ENCODE peak calls at places on chromosomes 7 and 10, in four cellular contexts. A, H, V and J are unnamed samples.

GRCh38 chr10:110642204-110642979 is 1.7 kb upstream of the RBM20 start:
- DNase-seq in H (no peak), A (no peak), V (no peak), J (no peak)

GRCh38 chr10:131088619-131089018 is 222.9 kb downstream of the TCERG1L start:
- DNase-seq in H (peak; percentile 53), A (no peak), V (no peak), J (no peak)

GRCh38 chr7:80450621-80451308 is 61.1 kb downstream of the GNAT3 start:
- DNase-seq in A (no peak), V (no peak), H (no peak), J (no peak)

GRCh38 chr7:155104913-155105312 is 34.8 kb downstream of the HTR5A start:
- DNase-seq in V (no peak), H (no peak), A (no peak), J (no peak)

GRCh38 chr10:133379152-133379800 is at the start of gene PAOX:
- DNase-seq in A (no peak), V (no peak), H (peak; percentile 79), J (peak; percentile 83)

GRCh38 chr10:122338609-122339441 is 35.7 kb upstream of the PLEKHA1 start:
- DNase-seq in H (no peak), A (no peak), V (no peak), J (no peak)

GRCh38 chr7:74454059-74454947 is 597 bp downstream of the GTF2IRD1 start:
- DNase-seq in H (peak; percentile 85), A (no peak), V (no peak), J (no peak)

GRCh38 chr10:75469018-75469616 is 37.7 kb downstream of the LRMDA start:
- DNase-seq in V (no peak), H (no peak), A (peak; percentile 90), J (no peak)

GRCh38 chr10:45058580-45058979 is 57.9 kb downstream of the ZNF22 start:
- DNase-seq in V (no peak), H (no peak), A (peak; percentile 38), J (no peak)

GRCh38 chr7:47988496-47989386 is 9.3 kb upstream of the HUS1 start:
- DNase-seq in A (no peak), V (no peak), H (no peak), J (no peak)

GRCh38 chr10:64170791-64171190 is 649.6 kb downstream of the REEP3 start:
- DNase-seq in A (no peak), V (no peak), H (no peak), J (no peak)

DNA sequence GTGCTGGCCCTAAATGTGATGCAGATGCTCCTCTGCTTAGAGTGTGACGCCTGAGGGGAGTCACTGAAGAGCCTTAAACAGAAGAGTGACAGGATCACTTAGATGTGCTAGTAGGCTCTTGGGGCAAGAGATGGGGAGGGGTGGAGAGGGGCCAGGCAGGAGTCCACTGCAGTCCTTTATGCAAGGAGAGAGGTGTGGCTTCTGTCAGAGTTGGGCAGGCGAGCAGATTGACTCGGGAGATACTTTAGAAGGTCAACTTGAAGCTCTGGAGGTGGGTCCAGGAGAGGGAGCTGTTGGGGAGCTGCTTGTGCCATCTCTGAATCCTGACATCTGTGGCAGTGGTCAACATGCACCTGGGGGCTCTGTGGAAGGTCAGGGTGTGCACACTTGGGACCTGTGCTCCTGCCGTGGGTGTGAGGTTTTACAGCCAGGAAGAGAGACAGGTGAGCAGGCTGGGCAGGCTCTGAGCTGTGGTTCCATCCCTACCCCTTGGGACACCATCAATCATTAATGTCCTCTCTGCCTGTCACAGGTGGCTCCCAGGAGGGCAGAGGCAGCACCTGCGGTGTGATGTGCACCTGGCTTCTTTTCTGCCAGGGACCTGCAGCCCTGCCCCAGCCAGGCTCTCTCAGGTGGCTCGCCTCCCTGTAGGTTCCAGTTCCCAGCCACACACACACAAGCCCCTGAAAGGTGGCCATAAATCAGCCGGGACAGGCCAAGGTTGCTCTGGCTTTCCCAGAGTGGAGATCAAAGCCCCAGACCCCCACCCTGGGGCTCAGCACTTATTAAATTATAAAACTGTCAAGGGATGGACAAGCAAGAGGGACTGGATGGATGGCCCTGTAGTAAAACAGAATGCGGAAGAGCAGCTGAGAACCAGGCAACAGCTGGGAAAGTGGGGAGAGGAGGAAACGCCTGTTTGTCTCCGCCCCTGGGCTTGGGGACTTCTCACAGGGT is 14.0 kb downstream of the NEURL1 start:
- DNase-seq in H (no peak), A (no peak), V (no peak), J (no peak)
- TF ChIP-seq SPI1 in H (no peak), A (peak; percentile 41), V (no peak), J (no peak)

GRCh38 chr10:49089789-49090595 is 25.3 kb downstream of the VSTM4 start:
- DNase-seq in H (no peak), V (no peak), A (no peak), J (no peak)
- TF ChIP-seq SPI1 in H (no peak), V (no peak), A (no peak), J (no peak)

GRCh38 chr10:24958701-24959392 is 6.4 kb upstream of the PRTFDC1 start:
- DNase-seq in V (no peak), A (no peak), H (peak; percentile 48), J (no peak)
- TF ChIP-seq SPI1 in V (no peak), A (no peak), H (no peak), J (no peak)

GRCh38 chr10:99466632-99467031 is 36.2 kb upstream of the GOT1 start:
- DNase-seq in H (no peak), A (no peak), V (no peak), J (no peak)

GRCh38 chr10:99470327-99470726 is 39.9 kb upstream of the GOT1 start:
- DNase-seq in H (peak; percentile 10), V (no peak), A (no peak), J (no peak)

DNA sequence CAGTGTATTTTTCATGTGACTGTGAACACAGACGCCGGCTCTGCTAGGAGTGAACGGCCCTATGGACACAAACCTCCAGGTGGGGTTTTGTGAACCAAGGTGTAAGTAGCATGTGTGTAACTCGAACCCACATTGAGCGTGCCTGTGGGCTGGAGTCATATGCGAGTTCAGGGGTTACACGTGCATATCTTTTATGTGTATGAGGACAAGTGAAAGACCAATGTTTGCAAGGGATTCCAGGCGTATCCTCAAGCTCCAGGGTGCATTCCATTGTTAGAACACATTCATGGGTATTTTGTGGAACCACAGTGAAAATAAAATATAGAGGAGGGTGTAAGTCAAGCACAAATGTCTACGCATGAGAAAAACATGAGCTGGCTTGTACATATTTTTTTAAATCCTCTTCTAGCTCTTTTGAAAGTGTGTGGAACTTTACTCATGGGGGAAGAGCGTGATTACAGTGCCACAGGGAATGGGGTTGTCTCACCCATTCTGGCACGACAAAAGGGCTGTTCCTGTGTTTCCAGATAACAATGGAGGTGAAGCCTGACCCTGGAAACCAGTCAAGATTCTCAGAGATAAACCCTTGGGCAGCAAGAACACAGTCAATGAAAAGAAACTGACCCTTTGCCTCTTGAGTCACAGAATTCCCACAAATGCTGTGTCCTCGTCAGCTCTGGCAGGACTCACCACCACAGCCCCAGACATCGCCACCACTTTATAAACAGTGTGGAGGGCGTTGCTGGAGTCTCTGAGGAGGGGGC is 37.0 kb upstream of the GOT1 start:
- DNase-seq in A (no peak), H (no peak), V (no peak), J (no peak)
- TF ChIP-seq SPI1 in A (no peak), H (no peak), V (no peak), J (no peak)

DNA sequence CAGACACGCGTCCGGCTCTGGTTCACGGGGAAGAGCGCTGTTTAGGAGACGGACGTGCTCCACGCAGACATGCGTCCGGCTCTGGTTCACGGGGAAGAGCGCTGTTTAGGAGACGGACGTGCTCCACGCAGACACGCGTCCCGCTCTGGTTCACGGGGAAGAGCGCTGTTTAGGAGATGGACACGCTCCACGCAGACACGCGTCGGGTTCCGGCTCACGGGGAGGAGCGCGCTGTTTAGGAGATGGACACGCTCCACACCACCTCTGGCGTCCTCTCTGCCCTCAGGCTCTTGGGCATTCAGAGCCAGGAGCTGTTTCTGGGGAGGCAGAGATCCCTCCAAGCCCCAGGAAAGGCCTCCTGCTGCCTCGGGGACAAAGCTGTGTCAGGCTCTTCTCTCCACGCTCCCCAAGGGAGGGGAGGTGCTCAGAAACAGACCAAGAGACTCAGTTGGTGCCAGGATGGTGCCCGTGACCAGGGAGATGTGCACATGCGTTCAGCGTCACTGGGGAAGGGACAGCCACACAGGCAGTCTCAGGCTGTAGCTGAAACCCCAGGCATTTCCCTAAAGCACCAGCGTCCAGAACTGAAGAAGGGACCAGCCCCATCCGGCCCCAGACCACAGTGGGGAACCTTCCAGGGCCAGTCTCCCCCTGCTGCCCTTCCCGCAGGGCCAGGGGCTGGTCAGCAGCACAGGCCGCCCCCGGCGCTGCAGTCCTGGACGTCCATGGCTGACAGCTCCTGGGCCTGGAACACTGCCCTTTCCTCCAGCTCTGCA is 175.6 kb downstream of the ELFN1 start:
- DNase-seq in V (no peak), A (peak; percentile 15), H (no peak), J (no peak)
- TF ChIP-seq SPI1 in V (no peak), A (no peak), H (no peak), J (no peak)